ENCODE peak calls at places on chromosomes 4 and X, in eight cellular contexts. X is IMR-90, Q is GM23338, U is endodermal cell, K is mucosa of descending colon, A is adrenal gland, E is lung, Z is cardiac muscle cell. L is an unnamed sample. For H3K4me1, the result is how much of the 10 kb centered on the place peaks cover.

GRCh38 chr4:97317691-97318090 is 825.6 kb downstream of the STPG2 start:
- DNase-seq in K (no peak), A (no peak), U (no peak), E (no peak), Q (peak), Z (no peak), X (no peak), L (no peak)

GRCh38 chr4:16250665-16251365 is 24.5 kb upstream of the TAPT1 start:
- DNase-seq in A (peak), U (no peak), Z (peak), Q (peak), K (no peak), E (no peak), X (peak), L (no peak)

GRCh38 chr4:26015133-26015651 is 101.2 kb downstream of the SMIM20 start:
- DNase-seq in X (peak), K (peak), A (no peak), U (peak), E (no peak), Q (no peak), Z (no peak), L (peak)

GRCh38 chrX:117989512-117989911 is 127.1 kb downstream of the KLHL13 start:
- DNase-seq in E (no peak), U (no peak), A (no peak), Z (no peak), K (no peak), Q (no peak), X (no peak), L (no peak)

GRCh38 chr4:95637047-95637600 is 88.4 kb upstream of the UNC5C start:
- DNase-seq in X (no peak), A (peak), U (no peak), Q (peak), E (no peak), Z (peak), K (peak), L (no peak)

GRCh38 chr4:147480891-147481576 is at the start of gene EDNRA:
- DNase-seq in E (no peak), U (peak), A (peak), Q (peak), X (peak), K (no peak), Z (peak), L (no peak)

GRCh38 chr4:12146349-12146748 is 717.7 kb upstream of the HS3ST1 start:
- DNase-seq in U (no peak), X (no peak), Q (peak), K (no peak), Z (no peak), A (no peak), E (no peak), L (no peak)

GRCh38 chr4:189033801-189034347 is 894.6 kb downstream of the TRIML1 start:
- DNase-seq in U (no peak), E (no peak), K (no peak), Q (no peak), Z (no peak), X (no peak), A (no peak), L (no peak)

GRCh38 chr4:34826660-34827059 is 1417.7 kb downstream of the ARAP2 start:
- DNase-seq in E (no peak), X (no peak), K (no peak), A (no peak), Z (no peak), Q (no peak), U (no peak), L (no peak)

GRCh38 chrX:37684918-37685317 is 673 bp upstream of the XK start:
- DNase-seq in U (no peak), K (peak), X (no peak), A (no peak), Q (no peak), Z (no peak), E (no peak), L (no peak)

GRCh38 chr4:129532573-129532972 is 436.6 kb downstream of the C4orf33 start:
- DNase-seq in U (no peak), Q (no peak), Z (no peak), E (no peak), A (no peak), X (no peak), K (no peak), L (no peak)

GRCh38 chrX:20515841-20516461 is 249.2 kb upstream of the RPS6KA3 start:
- DNase-seq in Z (peak), U (no peak), K (peak), A (no peak), E (no peak), X (peak), Q (no peak), L (no peak)

GRCh38 chr4:171774642-171775041 is 38.6 kb upstream of the GALNTL6 start:
- DNase-seq in K (no peak), E (no peak), U (no peak), A (no peak), X (no peak), Q (no peak), Z (no peak), L (no peak)

GRCh38 chr4:187814737-187815465 is 180.7 kb upstream of the ZFP42 start:
- DNase-seq in K (peak), E (peak), Q (no peak), U (no peak), X (peak), A (peak), Z (no peak), L (no peak)

GRCh38 chr4:173025131-173025530 is 143.5 kb upstream of the GALNT7 start:
- DNase-seq in X (peak), U (peak), A (peak), K (peak), E (peak), Q (peak), Z (peak), L (peak)

GRCh38 chr4:10334506-10335028 is 122.7 kb downstream of the ZNF518B start:
- DNase-seq in X (no peak), Z (no peak), U (no peak), K (no peak), A (no peak), Q (no peak), E (no peak), L (no peak)

GRCh38 chr4:185742766-185743165 is 69.2 kb downstream of the SORBS2 start:
- DNase-seq in Z (no peak), E (no peak), K (no peak), U (no peak), X (no peak), Q (no peak), A (peak), L (no peak)

GRCh38 chr4:185741795-185742194 is 70.2 kb downstream of the SORBS2 start:
- DNase-seq in E (no peak), X (no peak), A (peak), K (no peak), U (no peak), Q (no peak), Z (no peak), L (no peak)

GRCh38 chr4:185744946-185745345 is 67.0 kb downstream of the SORBS2 start:
- DNase-seq in U (no peak), X (no peak), K (no peak), A (no peak), E (no peak), Z (no peak), Q (no peak), L (no peak)

GRCh38 chr4:185743722-185744121 is 68.3 kb downstream of the SORBS2 start:
- DNase-seq in A (no peak), U (no peak), K (no peak), Z (no peak), X (no peak), Q (no peak), E (no peak), L (no peak)

DNA sequence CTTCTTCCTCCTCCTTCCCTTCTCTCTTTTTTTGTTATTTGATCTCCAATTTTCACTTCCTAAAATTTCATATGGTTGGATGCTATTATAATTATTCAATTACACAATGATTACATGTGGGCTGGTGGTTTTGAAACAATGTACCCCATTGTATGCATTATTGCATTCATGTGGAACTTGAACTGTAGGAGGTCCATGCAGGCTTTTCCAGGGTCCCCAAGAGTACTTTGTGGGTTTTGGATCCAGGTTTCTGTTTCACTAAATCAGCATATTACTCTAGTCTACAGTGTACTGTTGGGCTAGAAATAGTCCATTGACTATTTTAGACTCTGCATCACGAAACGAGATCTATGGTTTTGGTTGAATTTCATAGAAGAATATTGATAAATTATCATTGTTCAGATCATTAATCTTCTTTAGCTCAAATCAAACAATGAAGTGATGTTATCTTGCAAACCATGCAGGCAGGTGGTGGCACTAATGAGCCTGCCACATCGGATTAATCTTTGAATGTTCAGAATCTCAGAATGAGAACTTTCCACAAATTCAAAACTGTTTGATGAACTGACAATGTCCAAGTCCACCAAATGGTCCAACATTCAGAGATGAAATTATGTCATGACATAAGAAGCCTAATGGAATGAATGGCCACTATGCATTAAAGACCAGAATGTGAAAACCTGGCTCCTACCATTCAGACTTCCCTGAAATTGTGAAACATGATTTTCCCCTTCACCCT is 67.7 kb downstream of the SORBS2 start:
- DNase-seq in U (no peak), E (no peak), K (no peak), A (no peak), Z (no peak), X (no peak), Q (no peak), L (no peak)
- H3K4me1 ChIP-seq in U (under half), E (under half), K (under half), A (under half), Z (under half), X (under half), Q (under half), L (under half)

GRCh38 chr4:169665039-169665732 is 44.8 kb downstream of the CLCN3 start:
- DNase-seq in E (no peak), A (no peak), X (no peak), K (no peak), Z (no peak), Q (no peak), U (no peak), L (no peak)

GRCh38 chr4:169664615-169665014 is 44.2 kb downstream of the CLCN3 start:
- DNase-seq in A (no peak), K (no peak), Z (no peak), Q (no peak), U (no peak), E (no peak), X (no peak), L (no peak)

GRCh38 chr4:169662226-169662625 is 41.8 kb downstream of the CLCN3 start:
- DNase-seq in U (no peak), X (no peak), A (no peak), E (no peak), K (no peak), Z (no peak), Q (no peak), L (no peak)

GRCh38 chr4:169663402-169663801 is 43.0 kb downstream of the CLCN3 start:
- DNase-seq in A (no peak), K (no peak), U (no peak), Q (no peak), X (no peak), Z (no peak), E (no peak), L (no peak)

GRCh38 chr4:169663894-169664293 is 43.5 kb downstream of the CLCN3 start:
- DNase-seq in X (peak), U (no peak), K (no peak), Z (no peak), Q (no peak), E (no peak), A (no peak), L (no peak)
- H3K4me1 ChIP-seq in X (under half), U (under half), K (under half), Z (under half), Q (under half), E (under half), A (under half), L (under half)

GRCh38 chrX:109732319-109732779 is 708 bp downstream of the ACSL4 start:
- DNase-seq in A (no peak), Z (peak), Q (peak), X (peak), E (no peak), K (peak), U (no peak), L (no peak)

GRCh38 chrX:109735241-109735744 is 2.2 kb upstream of the ACSL4 start:
- DNase-seq in Q (no peak), K (no peak), X (no peak), A (no peak), E (no peak), U (no peak), Z (no peak), L (no peak)

GRCh38 chrX:109732780-109733657 is at the start of gene ACSL4:
- DNase-seq in Z (peak), E (peak), A (peak), K (peak), X (peak), U (peak), Q (peak), L (peak)

GRCh38 chrX:109739625-109740024 is 6.6 kb upstream of the ACSL4 start:
- DNase-seq in E (no peak), K (no peak), Q (no peak), Z (no peak), U (no peak), X (no peak), A (no peak), L (no peak)

DNA sequence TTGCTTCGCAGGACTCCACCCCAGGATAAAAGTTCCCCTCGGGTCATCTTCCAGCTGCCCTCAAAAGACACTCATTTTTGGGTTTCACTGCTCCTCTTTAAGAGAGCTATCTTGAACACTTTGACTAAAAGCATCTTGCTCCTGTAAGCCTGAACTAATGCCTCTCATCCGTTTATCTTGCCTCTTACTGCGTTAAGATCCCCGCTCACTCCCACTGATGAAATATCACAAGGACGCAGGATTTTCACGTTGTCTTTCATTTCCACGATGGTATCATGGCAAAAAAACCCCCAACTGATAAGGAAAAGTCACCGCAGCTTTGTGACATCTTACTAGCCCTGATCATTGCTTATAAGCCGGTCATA is 583 bp upstream of the ACSL4 start:
- DNase-seq in Z (no peak), X (no peak), Q (no peak), K (no peak), A (no peak), U (no peak), E (no peak), L (no peak)
- H3K4me1 ChIP-seq in Z (under half), X (under half), Q (under half), K (under half), A (under half), U (under half), E (under half), L (under half)

DNA sequence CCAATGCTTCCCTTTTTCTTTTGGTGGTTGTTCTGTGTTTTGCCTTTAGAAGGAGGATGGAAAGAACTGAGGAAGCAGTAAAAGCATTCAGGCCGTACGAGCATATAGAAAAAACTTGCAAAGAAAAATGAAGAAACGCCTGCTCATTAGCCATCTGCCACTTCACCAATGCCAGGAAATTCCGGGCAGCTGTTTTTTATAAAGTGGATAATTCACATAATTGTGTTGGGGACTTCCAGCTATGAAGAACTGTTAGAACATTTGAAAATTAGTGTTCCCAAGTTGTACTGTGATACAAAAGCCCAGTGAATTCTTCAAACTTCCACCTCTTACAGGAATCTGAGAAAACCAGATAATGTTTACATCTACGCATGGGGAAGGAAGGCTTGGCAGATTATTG is 11.7 kb downstream of the RELL1 start:
- DNase-seq in A (no peak), K (no peak), E (no peak), U (no peak), X (no peak), Z (no peak), Q (no peak), L (no peak)
- H3K4me1 ChIP-seq in A (under half), K (under half), E (under half), U (under half), X (under half), Z (under half), Q (under half), L (under half)

GRCh38 chrX:39313149-39313548 is 511.9 kb downstream of the MID1IP1 start:
- DNase-seq in A (no peak), K (no peak), Q (no peak), X (no peak), E (no peak), U (no peak), Z (no peak), L (no peak)
- H3K4me1 ChIP-seq in A (under half), K (under half), Q (under half), X (under half), E (under half), U (under half), Z (under half), L (under half)

GRCh38 chr4:37995299-37995821 is 35.2 kb downstream of the PTTG2 start:
- DNase-seq in E (no peak), Z (no peak), A (no peak), U (no peak), K (no peak), Q (no peak), X (no peak), L (no peak)
- H3K4me1 ChIP-seq in E (under half), Z (under half), A (under half), U (under half), K (under half), Q (under half), X (under half), L (under half)

GRCh38 chr4:38788327-38788726 is 5.5 kb upstream of the TLR10 start:
- DNase-seq in Q (no peak), X (peak), U (no peak), Z (no peak), A (no peak), K (no peak), E (no peak), L (no peak)

GRCh38 chr4:38791005-38791404 is 8.2 kb upstream of the TLR10 start:
- DNase-seq in U (no peak), E (no peak), Q (no peak), K (no peak), X (no peak), Z (no peak), A (no peak), L (no peak)

GRCh38 chr4:38785901-38786402 is 3.2 kb upstream of the TLR10 start:
- DNase-seq in K (no peak), X (no peak), Z (no peak), E (no peak), A (peak), U (no peak), Q (no peak), L (no peak)

GRCh38 chr4:38785041-38785790 is 2.4 kb upstream of the TLR10 start:
- DNase-seq in Q (no peak), U (no peak), Z (no peak), A (no peak), E (no peak), X (no peak), K (no peak), L (no peak)

GRCh38 chr4:38787693-38788092 is 4.9 kb upstream of the TLR10 start:
- DNase-seq in E (no peak), Z (no peak), X (no peak), A (no peak), K (no peak), Q (no peak), U (no peak), L (no peak)
- H3K4me1 ChIP-seq in E (under half), Z (under half), X (under half), A (under half), K (under half), Q (under half), U (under half), L (under half)

GRCh38 chr4:62560858-62561257 is 1360.7 kb downstream of the ADGRL3 start:
- DNase-seq in X (no peak), U (no peak), A (no peak), E (no peak), Z (no peak), K (no peak), Q (no peak), L (no peak)
- H3K4me1 ChIP-seq in X (under half), U (under half), A (under half), E (under half), Z (under half), K (under half), Q (under half), L (under half)

L was measured in stomach.